ENCODE peak calls at places on chromosomes 12 and 14, in four cellular contexts. Q, Z, G and D are unnamed samples.

GRCh38 chr12:66668311-66668710 is 10.6 kb downstream of the GRIP1 start:
- DNase-seq in G (no peak), Z (no peak), Q (peak), D (no peak)

GRCh38 chr14:66649515-66649914 is 141.6 kb downstream of the GPHN start:
- DNase-seq in Z (peak), Q (no peak), G (no peak), D (no peak)

GRCh38 chr12:123431951-123432886 is 4.3 kb downstream of the RILPL2 start:
- DNase-seq in G (no peak), Z (no peak), Q (no peak), D (no peak)

GRCh38 chr12:52585951-52586350 is 12.3 kb upstream of the KRT74 start:
- DNase-seq in G (no peak), Q (no peak), Z (no peak), D (no peak)

GRCh38 chr12:124545508-124546418 is 21.6 kb downstream of the NCOR2 start:
- DNase-seq in G (no peak), Q (no peak), Z (no peak), D (no peak)

GRCh38 chr12:54420766-54421144 is 1.7 kb upstream of the ITGA5 start:
- DNase-seq in Q (no peak), Z (no peak), G (peak), D (peak)

GRCh38 chr14:71711619-71712018 is 220.6 kb upstream of the RGS6 start:
- DNase-seq in Z (no peak), Q (no peak), G (no peak), D (no peak)

GRCh38 chr12:124458220-124458991 is 109.0 kb downstream of the NCOR2 start:
- DNase-seq in Z (no peak), Q (no peak), G (no peak), D (no peak)

DNA sequence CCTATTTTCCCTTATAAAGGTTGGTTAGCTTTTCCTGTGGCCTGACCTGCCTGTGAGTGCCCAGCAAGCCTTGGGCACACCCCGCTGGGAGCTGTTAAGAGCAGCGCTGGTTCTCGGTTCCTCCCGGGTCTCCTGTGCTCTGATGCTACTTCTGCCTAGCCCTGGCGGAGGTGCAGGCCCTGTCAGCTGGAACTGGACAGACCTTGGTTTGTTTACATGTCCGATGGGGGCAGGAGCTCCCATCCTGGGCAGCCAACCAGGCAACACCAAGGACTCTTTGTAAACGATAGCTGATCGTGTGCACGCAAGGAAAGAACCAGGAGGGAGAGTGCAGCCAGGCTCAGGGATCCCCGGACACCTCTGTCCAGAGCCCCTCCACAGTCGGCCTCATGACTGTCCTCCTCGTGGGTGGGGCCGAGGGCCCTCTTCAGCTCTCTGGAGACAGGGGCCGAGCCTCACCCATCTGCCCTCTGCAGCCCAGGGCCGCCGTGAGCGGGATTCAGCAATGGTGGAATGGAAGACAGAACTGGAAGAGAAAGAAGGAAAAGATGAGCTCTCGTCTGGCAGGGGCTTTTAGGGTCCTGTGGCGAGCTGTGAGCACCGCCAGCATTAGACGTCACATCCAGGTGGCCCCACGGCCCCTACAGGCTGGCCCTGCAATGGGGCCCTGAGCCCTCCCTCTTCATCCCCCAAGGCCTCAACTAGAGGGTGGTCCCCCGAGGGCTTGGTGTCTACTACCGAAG is 12.2 kb downstream of the TNFAIP2 start:
- DNase-seq in Z (no peak), Q (no peak), G (no peak), D (no peak)
- H3K27ac ChIP-seq in Z (no peak), Q (no peak), G (no peak), D (no peak)

DNA sequence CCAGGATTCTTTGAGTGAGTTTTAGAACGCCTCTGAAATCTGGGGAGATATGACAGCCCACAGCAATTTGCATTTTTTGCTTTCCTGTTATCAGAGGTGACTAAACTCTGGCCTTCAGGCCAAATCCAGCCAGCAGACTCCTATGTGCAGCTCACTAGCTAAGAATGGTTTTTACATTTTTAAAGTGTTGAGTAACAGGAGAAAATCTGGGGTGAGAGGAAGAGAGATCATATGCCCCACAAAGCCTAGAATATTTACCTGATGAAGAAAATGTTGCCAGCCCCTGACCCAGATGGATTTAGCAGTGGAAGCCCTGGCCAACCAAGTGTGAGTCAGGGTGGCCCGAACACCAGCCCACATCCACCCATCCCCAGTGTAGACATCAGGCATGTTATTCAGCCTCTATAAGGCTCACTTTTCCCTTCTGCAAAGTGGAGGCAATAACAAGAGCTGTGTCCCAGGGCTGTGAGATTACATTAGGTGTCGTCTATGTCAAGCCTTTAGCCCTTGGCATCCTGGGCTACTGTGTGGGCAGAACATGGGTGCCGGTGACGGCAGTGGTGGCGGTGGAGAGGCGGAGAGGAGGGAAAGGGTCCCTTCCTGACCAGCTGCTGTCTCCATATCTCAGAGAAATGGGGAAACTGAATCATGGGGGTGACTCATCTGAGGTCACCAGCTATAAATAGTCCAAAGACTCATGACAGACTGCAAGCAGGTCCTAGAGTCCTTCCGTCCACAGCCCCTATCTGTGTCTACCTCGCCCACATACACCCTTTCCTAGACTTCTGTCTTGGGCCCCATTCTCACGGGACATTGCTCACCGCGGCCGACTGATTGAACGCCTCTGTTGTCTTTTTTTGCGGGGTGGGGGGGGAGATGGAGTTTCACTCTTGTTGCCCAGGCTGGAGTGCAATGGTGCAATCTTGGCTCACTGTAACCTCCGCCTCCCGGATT is 32.6 kb upstream of the CD9 start:
- DNase-seq in Z (no peak), G (no peak), Q (no peak), D (peak)
- H3K4me3 ChIP-seq in Z (no peak), G (no peak), Q (no peak), D (no peak)

GRCh38 chr12:6351622-6352021 is 9.7 kb upstream of the TNFRSF1A start:
- DNase-seq in G (no peak), Z (no peak), Q (no peak), D (no peak)
- H3K27ac ChIP-seq in G (no peak), Z (no peak), Q (no peak), D (no peak)

DNA sequence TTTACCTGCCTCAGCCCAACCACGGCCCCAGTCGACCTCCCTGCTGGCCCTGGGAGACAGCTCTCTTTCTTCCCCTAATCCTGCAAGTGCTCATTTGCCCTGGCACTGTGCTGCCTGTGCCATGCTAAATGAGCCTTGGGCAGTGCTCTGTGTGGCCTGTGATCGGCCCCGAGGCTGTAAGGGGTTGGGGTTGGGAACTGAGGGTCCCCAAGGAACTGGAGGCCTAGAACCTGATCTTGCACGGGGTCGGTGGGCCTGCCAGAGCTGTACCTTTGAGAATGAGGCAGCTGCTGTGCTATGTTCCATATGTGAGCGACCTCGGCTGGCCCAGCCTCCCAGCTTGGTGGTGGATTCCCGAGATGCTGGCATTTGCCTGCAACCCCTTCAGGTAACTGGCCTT is 2.8 kb downstream of the RNF31 start:
- DNase-seq in G (no peak), Z (no peak), Q (no peak), D (no peak)
- H3K4me3 ChIP-seq in G (no peak), Z (no peak), Q (no peak), D (no peak)

GRCh38 chr12:56488041-56488955 is at the start of gene GLS2:
- DNase-seq in Q (peak), G (peak), Z (peak), D (peak)

GRCh38 chr12:56484566-56484965 is 3.4 kb downstream of the GLS2 start:
- DNase-seq in Q (no peak), Z (no peak), G (no peak), D (no peak)

GRCh38 chr12:56486694-56487093 is 1.3 kb downstream of the GLS2 start:
- DNase-seq in Z (no peak), Q (no peak), G (no peak), D (no peak)

GRCh38 chr12:56487448-56488040 is 417 bp downstream of the GLS2 start:
- DNase-seq in G (no peak), Z (peak), Q (peak), D (no peak)
- H3K27ac ChIP-seq in G (peak), Z (peak), Q (peak), D (no peak)

DNA sequence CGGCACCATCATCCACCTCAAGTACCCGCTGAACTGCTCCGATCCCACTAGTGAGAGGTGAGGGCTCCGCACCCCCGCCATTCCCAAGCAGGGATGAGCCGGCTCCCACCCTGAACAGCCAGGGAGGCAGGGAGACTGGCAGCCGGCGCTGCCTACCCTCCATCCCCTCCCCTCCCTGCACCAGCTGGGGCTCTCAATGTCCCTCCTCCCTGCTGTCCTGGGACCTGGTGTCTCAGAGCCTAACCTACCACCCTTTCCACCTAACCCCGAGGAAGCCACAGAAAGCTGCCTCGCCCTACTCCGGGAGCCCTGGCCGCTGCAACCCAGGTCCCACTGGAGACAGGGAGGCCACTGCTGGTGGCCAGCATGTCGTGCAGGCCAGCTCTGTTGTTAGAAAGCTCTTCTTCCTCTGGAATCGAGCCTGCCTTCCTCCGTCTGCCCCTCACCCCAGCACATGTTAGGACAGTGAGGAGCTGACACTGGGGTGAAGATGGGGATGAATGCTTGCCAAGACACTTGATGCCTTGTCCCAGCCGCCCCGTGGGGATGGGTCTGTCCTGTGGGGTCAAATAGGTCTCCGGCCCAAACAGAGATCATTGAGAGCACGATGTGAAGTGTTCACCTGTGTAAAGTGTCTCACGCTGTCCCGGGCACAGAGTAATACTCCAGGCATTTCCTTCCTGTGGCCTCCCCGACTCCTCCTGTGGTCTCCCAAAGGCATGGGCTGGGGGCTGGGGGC is 1.1 kb downstream of the PTPN6 start:
- DNase-seq in Z (no peak), Q (no peak), G (no peak), D (no peak)
- H3K4me3 ChIP-seq in Z (no peak), Q (no peak), G (peak), D (peak)

GRCh38 chr14:95664546-95664945 is 21.7 kb upstream of the TCL1B start:
- DNase-seq in Q (peak), G (no peak), Z (no peak), D (no peak)

GRCh38 chr14:95666450-95666849 is 19.8 kb upstream of the TCL1B start:
- DNase-seq in Z (no peak), Q (no peak), G (no peak), D (no peak)

GRCh38 chr14:95662376-95663186 is 23.6 kb upstream of the TCL1B start:
- DNase-seq in Z (no peak), G (no peak), Q (peak), D (no peak)

GRCh38 chr14:95663226-95663797 is 22.9 kb upstream of the TCL1B start:
- DNase-seq in G (no peak), Q (peak), Z (no peak), D (no peak)

DNA sequence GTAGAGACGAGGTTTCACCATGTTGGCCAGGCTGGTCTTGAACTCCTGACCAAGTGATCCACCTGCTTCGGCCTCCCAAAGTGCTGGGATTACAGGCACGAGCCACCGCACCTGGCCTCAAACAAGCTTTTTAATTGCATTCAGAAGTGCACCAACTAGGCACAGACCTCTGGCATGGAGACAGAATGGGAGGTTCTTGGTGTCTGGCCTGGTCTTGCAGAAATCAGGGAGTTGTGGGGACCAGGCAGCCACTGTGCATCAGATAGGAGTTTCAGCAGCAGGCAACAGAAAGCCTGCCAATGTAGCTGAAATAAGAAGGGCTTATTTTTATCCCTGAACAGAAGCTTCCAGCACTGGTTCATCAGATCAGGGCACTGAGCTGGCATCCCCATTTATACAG is 22.2 kb upstream of the TCL1B start:
- DNase-seq in Z (no peak), Q (peak), G (no peak), D (no peak)
- H3K27ac ChIP-seq in Z (no peak), Q (no peak), G (no peak), D (no peak)

DNA sequence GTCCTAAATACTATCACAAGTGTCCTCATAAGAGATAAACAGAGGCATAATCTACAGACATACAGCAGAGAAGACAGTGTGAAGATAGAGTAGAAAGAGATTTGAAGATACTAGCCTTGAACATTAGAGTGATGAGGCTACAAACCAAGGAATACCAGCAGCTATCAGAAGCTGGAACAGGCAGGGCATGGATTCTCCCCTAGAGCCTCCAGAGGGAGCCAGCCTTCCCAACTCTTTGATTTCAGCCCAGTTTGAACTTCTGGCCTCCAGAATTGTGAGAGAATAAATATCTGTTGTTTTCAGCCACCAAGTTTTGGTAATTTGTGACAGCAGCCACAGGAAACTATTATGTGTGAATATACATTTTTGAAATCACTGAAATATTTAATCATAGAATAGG is 47.2 kb downstream of the CCDC91 start:
- DNase-seq in Q (no peak), G (no peak), Z (peak), D (no peak)
- H3K4me3 ChIP-seq in Q (no peak), G (no peak), Z (no peak), D (no peak)

GRCh38 chr12:121921106-121921505 is 2.7 kb downstream of the CFAP251 start:
- DNase-seq in Z (no peak), Q (no peak), G (no peak), D (no peak)

GRCh38 chr12:121915841-121916321 is 2.5 kb upstream of the CFAP251 start:
- DNase-seq in G (no peak), Q (no peak), Z (no peak), D (no peak)

GRCh38 chr12:121918679-121919038 is 267 bp downstream of the CFAP251 start:
- DNase-seq in G (no peak), Q (no peak), Z (no peak), D (no peak)

GRCh38 chr12:121916719-121917118 is 1.7 kb upstream of the CFAP251 start:
- DNase-seq in G (no peak), Q (no peak), Z (peak), D (no peak)

GRCh38 chr12:121917950-121918678 is at the start of gene CFAP251:
- DNase-seq in G (peak), Z (peak), Q (peak), D (peak)
- H3K27ac ChIP-seq in G (peak), Z (no peak), Q (peak), D (peak)